ENCODE peak calls at places on chromosome 15, in five cellular contexts. One of them, this sample, is unnamed.

GRCh38 chr15:57594479-57594878 is 2.8 kb downstream of the MYZAP start:
- DNase-seq in foreskin fibroblast: no peak
- DNase-seq in ecto neural progenitor cell: no peak
- DNase-seq in left cardiac atrium: no peak
- DNase-seq in fibroblast of lung: no peak
- DNase-seq in this sample: no peak

GRCh38 chr15:75455982-75456531 is 4.6 kb upstream of the SIN3A start:
- DNase-seq in foreskin fibroblast: peak; percentile 68
- DNase-seq in left cardiac atrium: no peak
- DNase-seq in ecto neural progenitor cell: no peak
- DNase-seq in fibroblast of lung: peak; percentile 74
- DNase-seq in this sample: peak; percentile 46

GRCh38 chr15:48395532-48396011 is 64.3 kb downstream of the DUT start:
- DNase-seq in foreskin fibroblast: peak; percentile 95
- DNase-seq in fibroblast of lung: peak; percentile 95
- DNase-seq in left cardiac atrium: peak; percentile 72
- DNase-seq in ecto neural progenitor cell: no peak
- DNase-seq in this sample: no peak

GRCh38 chr15:91867581-91868026 is 14.1 kb downstream of the SLCO3A1 start:
- DNase-seq in fibroblast of lung: peak; percentile 94
- DNase-seq in foreskin fibroblast: peak; percentile 87
- DNase-seq in ecto neural progenitor cell: no peak
- DNase-seq in left cardiac atrium: peak; percentile 82
- DNase-seq in this sample: peak; percentile 81

GRCh38 chr15:25677719-25678497 is 185.2 kb downstream of the ATP10A start:
- DNase-seq in ecto neural progenitor cell: no peak
- DNase-seq in foreskin fibroblast: no peak
- DNase-seq in left cardiac atrium: no peak
- DNase-seq in fibroblast of lung: no peak
- DNase-seq in this sample: no peak

GRCh38 chr15:88223099-88223498 is 33.4 kb downstream of the NTRK3 start:
- DNase-seq in foreskin fibroblast: no peak
- DNase-seq in fibroblast of lung: no peak
- DNase-seq in left cardiac atrium: no peak
- DNase-seq in ecto neural progenitor cell: no peak
- DNase-seq in this sample: no peak

GRCh38 chr15:94141802-94142201 is 89.6 kb upstream of the MCTP2 start:
- DNase-seq in foreskin fibroblast: no peak
- DNase-seq in left cardiac atrium: no peak
- DNase-seq in fibroblast of lung: no peak
- DNase-seq in ecto neural progenitor cell: no peak
- DNase-seq in this sample: no peak

GRCh38 chr15:57364282-57365007 is 11.9 kb upstream of the CGNL1 start:
- DNase-seq in foreskin fibroblast: peak; percentile 22
- DNase-seq in fibroblast of lung: peak; percentile 34
- DNase-seq in left cardiac atrium: no peak
- DNase-seq in ecto neural progenitor cell: no peak
- DNase-seq in this sample: no peak

GRCh38 chr15:74620636-74621545 is 5.3 kb downstream of the CLK3 start:
- DNase-seq in foreskin fibroblast: peak; percentile 85
- DNase-seq in left cardiac atrium: peak; percentile 56
- DNase-seq in ecto neural progenitor cell: peak; percentile 83
- DNase-seq in fibroblast of lung: peak; percentile 58
- DNase-seq in this sample: peak; percentile 71

GRCh38 chr15:43550527-43551363 is 33.3 kb downstream of the MAP1A start:
- DNase-seq in ecto neural progenitor cell: no peak
- DNase-seq in fibroblast of lung: peak; percentile 79
- DNase-seq in left cardiac atrium: no peak
- DNase-seq in foreskin fibroblast: peak; percentile 78
- DNase-seq in this sample: no peak

GRCh38 chr15:59194639-59195325 is 11.9 kb upstream of the LDHAL6B start:
- DNase-seq in ecto neural progenitor cell: no peak
- DNase-seq in fibroblast of lung: peak; percentile 33
- DNase-seq in left cardiac atrium: no peak
- DNase-seq in foreskin fibroblast: no peak
- DNase-seq in this sample: no peak

GRCh38 chr15:41934843-41935242 is 37.5 kb downstream of the EHD4 start:
- DNase-seq in fibroblast of lung: peak; percentile 46
- DNase-seq in foreskin fibroblast: no peak
- DNase-seq in left cardiac atrium: no peak
- DNase-seq in ecto neural progenitor cell: no peak
- DNase-seq in this sample: peak; percentile 46

GRCh38 chr15:81341351-81341750 is 17.4 kb upstream of the STARD5 start:
- DNase-seq in fibroblast of lung: no peak
- DNase-seq in ecto neural progenitor cell: peak; percentile 1
- DNase-seq in left cardiac atrium: no peak
- DNase-seq in foreskin fibroblast: no peak
- DNase-seq in this sample: no peak

GRCh38 chr15:63089260-63090043 is 32.2 kb upstream of the LACTB start:
- DNase-seq in left cardiac atrium: no peak
- DNase-seq in foreskin fibroblast: peak; percentile 92
- DNase-seq in fibroblast of lung: peak; percentile 96
- DNase-seq in ecto neural progenitor cell: no peak
- DNase-seq in this sample: no peak

GRCh38 chr15:60062826-60063225 is 58.7 kb downstream of the FOXB1 start:
- DNase-seq in left cardiac atrium: no peak
- DNase-seq in fibroblast of lung: peak; percentile 55
- DNase-seq in foreskin fibroblast: peak; percentile 90
- DNase-seq in ecto neural progenitor cell: no peak
- DNase-seq in this sample: no peak

GRCh38 chr15:68469162-68470048 is 37.4 kb upstream of the ITGA11 start:
- DNase-seq in left cardiac atrium: no peak
- DNase-seq in foreskin fibroblast: no peak
- DNase-seq in ecto neural progenitor cell: no peak
- DNase-seq in fibroblast of lung: peak; percentile 61
- DNase-seq in this sample: no peak

GRCh38 chr15:70271422-70272088 is 173.8 kb upstream of the TLE3 start:
- DNase-seq in fibroblast of lung: peak; percentile 98
- DNase-seq in foreskin fibroblast: peak; percentile 93
- DNase-seq in ecto neural progenitor cell: no peak
- DNase-seq in left cardiac atrium: no peak
- DNase-seq in this sample: no peak